ENCODE peak calls at places on chromosomes 11 and 22, in seven cellular contexts. G is sigmoid colon, I is substantia nigra, T is IMR-90, W is upper lobe of right lung, V is neuronal stem cell, D is transverse colon. J is an unnamed sample.

GRCh38 chr11:831132-831864 is 1.5 kb upstream of the CD151 start:
- DNase-seq in G (no peak), I (no peak), T (peak; percentile 80), W (no peak), V (no peak), D (no peak), J (no peak)

GRCh38 chr11:117519170-117519569 is 191.5 kb downstream of the CEP164 start:
- DNase-seq in G (no peak), I (no peak), T (no peak), W (no peak), V (no peak), D (no peak), J (no peak)

GRCh38 chr11:62372871-62373270 is 35.6 kb downstream of the ASRGL1 start:
- DNase-seq in G (no peak), I (no peak), T (no peak), W (no peak), V (no peak), D (no peak), J (no peak)

GRCh38 chr22:39103431-39103830 is 6.4 kb downstream of the APOBEC3H start:
- DNase-seq in G (no peak), I (no peak), T (no peak), W (no peak), V (no peak), D (no peak), J (no peak)

GRCh38 chr11:19400296-19400695 is 159.6 kb upstream of the E2F8 start:
- DNase-seq in G (no peak), I (no peak), T (no peak), W (no peak), V (no peak), D (no peak), J (no peak)

GRCh38 chr22:40046126-40046525 is 51.4 kb downstream of the FAM83F start:
- DNase-seq in G (no peak), I (no peak), T (no peak), W (no peak), V (no peak), D (no peak), J (no peak)

GRCh38 chr22:27719033-27719341 is 82.6 kb downstream of the MN1 start:
- DNase-seq in G (no peak), I (no peak), T (no peak), W (peak; percentile 7), V (no peak), D (no peak), J (no peak)

GRCh38 chr11:116790167-116791001 is 1.3 kb downstream of the APOA5 start:
- DNase-seq in G (no peak), I (no peak), T (no peak), W (peak; percentile 68), V (no peak), D (no peak), J (no peak)

GRCh38 chr11:62157603-62158002 is 32.4 kb upstream of the SCGB1D1 start:
- DNase-seq in G (no peak), I (no peak), T (no peak), W (no peak), V (no peak), D (no peak), J (no peak)

GRCh38 chr11:72069787-72070251 is 10.5 kb downstream of the NUMA1 start:
- DNase-seq in G (peak; percentile 89), I (peak; percentile 57), T (peak; percentile 84), W (peak; percentile 89), V (no peak), D (peak; percentile 83), J (peak; percentile 86)

GRCh38 chr22:28171713-28172112 is 252.7 kb upstream of the PITPNB start:
- DNase-seq in G (no peak), I (no peak), T (no peak), W (no peak), V (no peak), D (no peak), J (no peak)

GRCh38 chr11:127902405-127902804 is 685.0 kb downstream of the ETS1 start:
- DNase-seq in G (no peak), I (no peak), T (no peak), W (no peak), V (no peak), D (no peak), J (no peak)

GRCh38 chr11:24046731-24047130 is 450.1 kb upstream of the LUZP2 start:
- DNase-seq in G (no peak), I (no peak), T (peak; percentile 44), W (no peak), V (no peak), D (no peak), J (no peak)

GRCh38 chr11:111429066-111429506 is 50.0 kb upstream of the POU2AF1 start:
- DNase-seq in G (peak; percentile 81), I (no peak), T (peak; percentile 37), W (no peak), V (peak; percentile 15), D (peak; percentile 77), J (peak; percentile 70)

GRCh38 chr11:33387586-33387985 is 130.4 kb downstream of the HIPK3 start:
- DNase-seq in G (no peak), I (no peak), T (no peak), W (no peak), V (no peak), D (no peak), J (no peak)

GRCh38 chr11:123642435-123642834 is 12.0 kb downstream of the SCN3B start:
- DNase-seq in G (no peak), I (no peak), T (no peak), W (no peak), V (no peak), D (no peak), J (no peak)

GRCh38 chr22:31953251-31953650 is 8.9 kb downstream of the YWHAH start:
- DNase-seq in G (no peak), I (no peak), T (no peak), W (no peak), V (no peak), D (no peak), J (no peak)

GRCh38 chr22:31952094-31952401 is 7.7 kb downstream of the YWHAH start:
- DNase-seq in G (no peak), I (no peak), T (no peak), W (no peak), V (no peak), D (no peak), J (no peak)

GRCh38 chr22:31952459-31952858 is 8.1 kb downstream of the YWHAH start:
- DNase-seq in G (no peak), I (no peak), T (peak; percentile 93), W (no peak), V (no peak), D (no peak), J (peak; percentile 42)

GRCh38 chr22:31950226-31950625 is 5.9 kb downstream of the YWHAH start:
- DNase-seq in G (no peak), I (peak; percentile 15), T (no peak), W (no peak), V (no peak), D (no peak), J (no peak)

GRCh38 chr22:31951201-31952093 is 7.1 kb downstream of the YWHAH start:
- DNase-seq in G (no peak), I (no peak), T (no peak), W (peak; percentile 21), V (no peak), D (no peak), J (no peak)
- H3K27ac ChIP-seq in G (peak overlapping the region; percentile 72), I (no peak overlapping the region), T (peak overlapping the region; percentile 33), W (peak overlapping the region; percentile 38), V (no peak overlapping the region), D (peak overlapping the region; percentile 40), J (peak overlapping the region; percentile 39)

DNA sequence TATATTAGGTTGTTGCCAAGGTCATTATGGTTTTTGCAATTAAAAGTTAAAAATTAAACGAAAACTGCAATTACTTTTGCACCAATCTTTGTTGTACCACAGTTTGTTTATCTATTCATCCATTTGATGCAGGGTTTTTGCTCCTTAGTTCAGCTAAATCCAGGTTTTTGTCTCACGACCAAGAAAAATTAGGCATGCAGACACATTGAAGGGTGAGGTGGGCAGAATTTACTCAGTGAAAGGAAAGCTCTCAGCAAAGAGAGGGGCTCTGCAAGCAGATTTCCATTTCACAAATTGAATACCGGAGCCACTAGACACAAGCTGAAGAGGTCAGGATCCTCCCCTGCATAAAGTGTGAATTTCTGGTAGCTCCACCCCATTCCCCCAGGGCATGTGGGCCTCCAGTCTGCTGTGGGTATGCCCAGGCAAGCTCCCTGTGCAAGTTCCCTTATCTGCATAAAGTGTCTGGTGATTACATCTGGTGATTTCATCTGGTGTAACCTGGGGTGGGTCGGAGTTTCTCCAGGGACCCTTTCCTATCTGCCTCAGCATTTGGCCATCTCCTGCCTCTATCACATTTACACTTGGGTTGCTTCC is 33.3 kb downstream of the APOL6 start:
- DNase-seq in G (no peak), I (no peak), T (no peak), W (no peak), V (no peak), D (no peak), J (no peak)
- H3K27ac ChIP-seq in G (no peak overlapping the region), I (no peak overlapping the region), T (no peak overlapping the region), W (no peak overlapping the region), V (no peak overlapping the region), D (no peak overlapping the region), J (no peak overlapping the region)

GRCh38 chr11:22991196-22991595 is 130.9 kb upstream of the CCDC179 start:
- DNase-seq in G (no peak), I (no peak), T (no peak), W (no peak), V (no peak), D (no peak), J (no peak)
- H3K27ac ChIP-seq in G (no peak overlapping the region), I (no peak overlapping the region), T (no peak overlapping the region), W (no peak overlapping the region), V (no peak overlapping the region), D (no peak overlapping the region), J (no peak overlapping the region)

GRCh38 chr11:125431009-125431408 is 65.1 kb downstream of the FEZ1 start:
- DNase-seq in G (no peak), I (no peak), T (no peak), W (no peak), V (no peak), D (no peak), J (no peak)

GRCh38 chr11:125429807-125430678 is 66.0 kb downstream of the FEZ1 start:
- DNase-seq in G (no peak), I (no peak), T (no peak), W (peak; percentile 46), V (no peak), D (no peak), J (no peak)

GRCh38 chr11:125431481-125431880 is 64.6 kb downstream of the FEZ1 start:
- DNase-seq in G (no peak), I (no peak), T (no peak), W (peak; percentile 41), V (no peak), D (no peak), J (no peak)

GRCh38 chr11:125433454-125434121 is 62.5 kb downstream of the FEZ1 start:
- DNase-seq in G (no peak), I (peak; percentile 72), T (peak; percentile 66), W (no peak), V (peak; percentile 48), D (peak; percentile 10), J (peak; percentile 31)

DNA sequence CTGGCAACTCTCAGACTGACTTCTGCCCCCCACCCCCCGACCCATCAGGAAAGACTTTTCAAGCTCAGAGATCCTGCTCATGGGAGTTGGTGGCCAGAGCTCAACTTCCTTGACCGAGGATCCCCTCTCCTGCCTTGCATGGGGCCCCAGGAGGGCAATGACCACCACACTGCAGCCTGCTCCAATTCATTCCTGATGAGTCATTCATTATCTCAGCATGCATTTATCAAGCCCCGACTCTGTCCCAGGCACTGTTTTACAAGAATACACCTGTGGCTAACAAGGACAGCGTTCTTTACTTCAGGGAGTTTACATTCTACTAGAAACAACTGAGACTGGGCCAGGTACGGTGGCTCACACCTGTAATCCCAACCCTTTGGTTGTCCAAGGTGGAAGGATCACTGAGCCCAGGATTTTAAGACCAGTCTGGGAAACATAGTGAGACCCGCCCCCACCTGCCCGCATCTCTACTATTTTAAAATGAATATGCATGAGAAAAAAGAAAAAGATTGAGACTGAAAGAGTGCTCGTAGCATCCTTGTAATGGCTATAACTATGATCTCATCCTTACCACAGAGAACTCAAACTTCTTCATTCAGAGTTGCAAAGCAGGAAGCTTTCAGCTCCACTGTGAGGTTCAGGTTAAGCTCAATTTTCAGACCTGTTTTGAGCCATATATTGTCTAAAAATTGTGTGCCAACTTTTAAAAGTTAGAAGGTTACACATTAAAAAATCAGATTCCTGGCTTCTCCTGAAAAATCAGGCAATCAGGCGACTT is 60.4 kb downstream of the FEZ1 start:
- DNase-seq in G (no peak), I (no peak), T (peak; percentile 19), W (no peak), V (no peak), D (no peak), J (no peak)
- H3K27ac ChIP-seq in G (no peak overlapping the region), I (no peak overlapping the region), T (no peak overlapping the region), W (no peak overlapping the region), V (no peak overlapping the region), D (no peak overlapping the region), J (no peak overlapping the region)

J was measured in uterus.